ENCODE peak calls at places on chromosomes 7 and 10, in four cellular contexts. L is glutamatergic neuron; E is brain microvascular endothelial cell; D is activated T-helper 1 cell treated with anti-CD3 and anti-CD28 coated beads, Interleukin-12 subunit alpha, Interleukin-12 subunit beta, Interleukin-2, Interleukin-4 antibody, amounts not matched to agents 30 ng/mL and 10 ng/mL and 1 ng/mL, durations not matched to agents 14 hours and 24 hours and 36 hours. X is an unnamed sample.

GRCh38 chr7:32179567-32179966 is 109.4 kb upstream of the PDE1C start:
- DNase-seq in L (no peak), E (no peak), D (no peak), X (no peak)

GRCh38 chr10:87658383-87658795 is 1.3 kb upstream of the PAPSS2 start:
- DNase-seq in L (no peak), E (no peak), D (no peak), X (no peak)

GRCh38 chr7:953547-954327 is 743 bp downstream of the ADAP1 start:
- DNase-seq in L (peak), E (no peak), D (no peak), X (no peak)

GRCh38 chr7:74284781-74285259 is 4.4 kb upstream of the CLIP2 start:
- DNase-seq in L (peak), E (no peak), D (no peak), X (no peak)

GRCh38 chr10:133453516-133454203 is at the start of gene SCART1:
- DNase-seq in L (no peak), E (no peak), D (no peak), X (no peak)

GRCh38 chr7:153022796-153023592 is 263.4 kb downstream of the ACTR3B start:
- DNase-seq in L (no peak), E (no peak), D (no peak), X (no peak)

GRCh38 chr10:131736321-131736980 is 164.4 kb upstream of the PPP2R2D start:
- DNase-seq in L (no peak), E (no peak), D (no peak), X (no peak)

GRCh38 chr10:62817763-62818425 is 1.7 kb upstream of the EGR2 start:
- DNase-seq in L (peak), E (peak), D (peak), X (no peak)

GRCh38 chr7:48718731-48719387 is 205.5 kb upstream of the CDC14C start:
- DNase-seq in L (no peak), E (no peak), D (no peak), X (no peak)

GRCh38 chr10:78805176-78805575 is 263.6 kb upstream of the ZMIZ1 start:
- DNase-seq in L (no peak), E (peak), D (no peak), X (no peak)

GRCh38 chr10:89129850-89130396 is 77.2 kb downstream of the CH25H start:
- DNase-seq in L (no peak), E (peak), D (no peak), X (no peak)

GRCh38 chr10:78397796-78398195 is 364.1 kb downstream of the RPS24 start:
- DNase-seq in L (no peak), E (no peak), D (no peak), X (no peak)

GRCh38 chr10:230758-231157 is 95.5 kb downstream of the ZMYND11 start:
- DNase-seq in L (no peak), E (no peak), D (no peak), X (no peak)

GRCh38 chr10:110305767-110306451 is 1.2 kb upstream of the SMNDC1 start:
- DNase-seq in L (no peak), E (peak), D (peak), X (peak)

GRCh38 chr7:43590862-43591550 is 8.1 kb downstream of the STK17A start:
- DNase-seq in L (no peak), E (no peak), D (peak), X (peak)

GRCh38 chr10:119319161-119319919 is 112.0 kb downstream of the GRK5 start:
- DNase-seq in L (no peak), E (no peak), D (no peak), X (no peak)

GRCh38 chr10:22604314-22605091 is 109.9 kb downstream of the PIP4K2A start:
- DNase-seq in L (no peak), E (no peak), D (no peak), X (no peak)

GRCh38 chr7:120843121-120843520 is 14.8 kb downstream of the TSPAN12 start:
- DNase-seq in L (no peak), E (no peak), D (no peak), X (no peak)

GRCh38 chr10:33248638-33249037 is 85.8 kb downstream of the NRP1 start:
- DNase-seq in L (no peak), E (peak), D (peak), X (no peak)

GRCh38 chr7:87046456-87046855 is 13.0 kb downstream of the ELAPOR2 start:
- DNase-seq in L (no peak), E (no peak), D (no peak), X (no peak)

GRCh38 chr10:59337254-59337653 is 25.1 kb downstream of the FAM13C start:
- DNase-seq in L (no peak), E (peak), D (no peak), X (no peak)

GRCh38 chr7:159056722-159057121 is 87.9 kb downstream of the VIPR2 start:
- DNase-seq in L (no peak), E (no peak), D (no peak), X (no peak)

GRCh38 chr10:97065128-97065527 is 120.6 kb downstream of the SLIT1 start:
- DNase-seq in L (no peak), E (no peak), D (no peak), X (no peak)

GRCh38 chr10:133096616-133097269 is 9.0 kb downstream of the ADGRA1 start:
- DNase-seq in L (no peak), E (no peak), D (no peak), X (no peak)

GRCh38 chr10:127429601-127430312 is 119.4 kb upstream of the NPS start:
- DNase-seq in L (no peak), E (no peak), D (no peak), X (no peak)

X was measured in GM12864.